ENCODE peak calls at places on chromosome 15, in nine cellular contexts. A, R, U, K, D, E, G, M and J are unnamed samples. For H3K36me3 and H3K27me3, the result is how much of the 10 kb centered on the place peaks cover.

GRCh38 chr15:52493968-52494367 is 34.7 kb downstream of the MYO5A start:
- DNase-seq in K (no peak), A (no peak), E (no peak), G (no peak), U (no peak), M (no peak), D (no peak), R (no peak), J (no peak)

GRCh38 chr15:99168601-99169580 is 64.0 kb downstream of the SYNM start:
- DNase-seq in A (no peak), K (no peak), R (no peak), E (no peak), U (no peak), M (no peak), D (no peak), G (no peak), J (no peak)

GRCh38 chr15:68531794-68532193 is 47.0 kb upstream of the CORO2B start:
- DNase-seq in A (no peak), G (no peak), E (no peak), U (no peak), R (no peak), D (no peak), M (no peak), K (no peak), J (no peak)

GRCh38 chr15:72423256-72423655 is 25.2 kb downstream of the TMEM202 start:
- DNase-seq in D (no peak), U (no peak), G (no peak), K (no peak), M (no peak), E (no peak), A (no peak), R (no peak), J (no peak)

GRCh38 chr15:95405447-95405846 is 925.1 kb upstream of the NR2F2 start:
- DNase-seq in D (no peak), R (no peak), A (no peak), K (no peak), G (no peak), U (no peak), E (no peak), M (no peak), J (no peak)

GRCh38 chr15:56794923-56795329 is 61.6 kb upstream of the ZNF280D start:
- DNase-seq in D (no peak), G (no peak), K (no peak), A (no peak), E (no peak), M (no peak), U (no peak), R (no peak), J (no peak)

GRCh38 chr15:28096720-28097431 is 2.2 kb downstream of the OCA2 start:
- DNase-seq in D (no peak), G (peak), K (no peak), R (no peak), M (no peak), E (no peak), U (peak), A (peak), J (peak)

GRCh38 chr15:76285241-76285825 is 25.9 kb downstream of the ETFA start:
- DNase-seq in A (no peak), G (no peak), E (no peak), R (no peak), K (no peak), D (no peak), U (no peak), M (peak), J (no peak)

GRCh38 chr15:45399381-45400212 is 21.3 kb upstream of the GATM start:
- DNase-seq in E (no peak), K (no peak), U (no peak), R (no peak), M (peak), A (no peak), D (peak), G (no peak), J (no peak)

GRCh38 chr15:98906712-98907083 is 100.9 kb downstream of the PGPEP1L start:
- DNase-seq in E (no peak), R (no peak), M (no peak), D (no peak), K (peak), A (no peak), U (no peak), G (peak), J (peak)

GRCh38 chr15:53472883-53473282 is 286.6 kb downstream of the WDR72 start:
- DNase-seq in D (no peak), M (no peak), E (no peak), G (peak), A (no peak), U (no peak), R (no peak), K (no peak), J (no peak)

GRCh38 chr15:80850941-80851451 is 71.8 kb downstream of the CEMIP start:
- DNase-seq in G (no peak), R (no peak), E (no peak), U (no peak), K (no peak), M (no peak), A (no peak), D (no peak), J (no peak)

GRCh38 chr15:55588070-55588817 is at the start of gene PYGO1:
- DNase-seq in K (peak), G (peak), E (no peak), D (peak), R (peak), M (peak), A (peak), U (no peak), J (peak)

GRCh38 chr15:36877796-36878744 is 222.3 kb downstream of the MEIS2 start:
- DNase-seq in M (no peak), D (no peak), U (no peak), K (no peak), R (no peak), A (no peak), E (no peak), G (no peak), J (no peak)

GRCh38 chr15:74202461-74203401 is at the start of gene STRA6:
- DNase-seq in U (no peak), M (peak), K (no peak), G (no peak), R (no peak), D (peak), E (no peak), A (no peak), J (no peak)

GRCh38 chr15:49644364-49644794 is 23.5 kb downstream of the DTWD1 start:
- DNase-seq in U (no peak), A (no peak), R (no peak), K (no peak), E (no peak), D (no peak), M (no peak), G (no peak), J (no peak)

GRCh38 chr15:40323953-40324937 is 753 bp downstream of the INAFM2 start:
- DNase-seq in G (peak), K (no peak), R (peak), M (peak), A (peak), D (no peak), U (no peak), E (no peak), J (no peak)

GRCh38 chr15:48537277-48538113 is 108.0 kb downstream of the FBN1 start:
- DNase-seq in E (no peak), M (no peak), U (no peak), G (no peak), A (no peak), R (no peak), D (no peak), K (no peak), J (no peak)

GRCh38 chr15:85639752-85640381 is 154.9 kb downstream of the KLHL25 start:
- DNase-seq in U (no peak), K (no peak), G (no peak), A (no peak), M (no peak), R (no peak), E (no peak), D (no peak), J (no peak)

GRCh38 chr15:43879386-43880355 is 52.9 kb downstream of the WDR76 start:
- DNase-seq in M (no peak), K (peak), D (no peak), U (no peak), E (no peak), R (no peak), A (no peak), G (no peak), J (no peak)

DNA sequence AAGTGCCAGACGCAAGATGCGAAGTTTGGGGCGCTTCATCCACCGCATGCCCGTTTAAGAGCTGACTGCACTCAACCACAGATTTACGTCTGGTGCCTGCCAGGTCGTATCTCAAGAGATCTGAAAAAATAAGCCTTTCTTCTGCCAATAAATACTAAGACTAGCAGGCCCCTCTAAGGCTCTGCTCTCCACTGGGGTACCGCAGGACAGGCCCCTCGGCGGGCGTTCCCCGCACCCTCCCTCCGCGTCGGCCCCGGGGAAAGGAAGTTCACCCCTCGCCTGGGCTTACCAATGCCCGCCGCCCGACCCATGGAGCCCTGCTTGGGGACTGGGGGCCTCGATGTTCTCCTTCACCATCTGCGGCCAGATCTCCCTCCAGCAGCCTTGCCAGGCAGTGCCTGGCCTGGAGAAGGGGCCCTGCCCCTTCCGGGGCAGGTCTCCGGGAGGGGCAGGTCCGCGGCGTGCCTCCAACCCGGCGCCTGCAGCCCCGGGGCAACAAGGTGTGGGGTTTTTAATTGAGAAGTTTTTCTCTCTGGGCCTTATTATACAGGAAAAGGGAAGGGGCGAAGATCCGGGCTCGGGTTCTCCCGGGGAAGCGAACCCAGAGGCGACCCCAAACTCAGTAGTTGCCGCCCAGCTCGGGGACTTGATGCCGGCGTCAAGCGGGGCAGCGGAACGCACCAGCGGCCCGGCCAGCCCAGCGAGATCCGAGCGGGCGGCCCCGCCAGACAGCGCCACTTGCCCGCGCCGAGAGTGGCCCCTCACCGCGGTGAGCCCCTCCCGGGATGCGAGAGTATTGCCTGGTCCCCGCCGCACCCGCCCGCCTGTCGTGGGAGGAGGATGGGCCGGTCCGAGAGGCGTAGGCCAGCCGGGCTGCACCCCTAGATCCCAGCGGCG is 742 bp downstream of the GOLGA8B start:
- DNase-seq in U (no peak), R (peak), D (peak), G (peak), M (peak), K (no peak), E (no peak), A (peak), J (peak)
- TF ChIP-seq CTCF in U (no peak), R (no peak), D (no peak), G (no peak), M (no peak), K (no peak), E (no peak), A (no peak), J (no peak)

DNA sequence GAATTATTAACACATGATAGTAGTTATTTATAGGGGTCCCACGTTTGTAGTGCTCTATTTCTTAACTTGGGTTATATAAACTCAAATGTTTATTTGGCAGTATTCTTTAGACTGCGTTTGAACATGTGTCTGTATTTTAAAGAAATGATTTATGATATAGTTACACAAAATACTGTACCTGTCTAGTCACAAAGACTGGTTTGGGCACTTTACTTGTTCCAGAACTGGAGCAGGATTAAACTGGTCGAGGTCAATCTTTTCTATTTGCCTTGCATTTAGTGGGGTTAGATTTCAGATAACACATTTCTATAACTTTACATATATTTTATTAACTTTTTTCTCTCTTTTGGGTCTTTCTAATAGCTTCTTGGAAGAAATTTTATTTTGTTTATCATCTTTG is 39.5 kb downstream of the HACD3 start:
- DNase-seq in G (no peak), E (no peak), M (no peak), D (no peak), U (no peak), K (no peak), A (no peak), R (no peak), J (no peak)
- H3K36me3 ChIP-seq in G (under half), E (under half), M (half or more), D (half or more), U (under half), K (half or more), A (under half), R (under half), J (under half)

GRCh38 chr15:61834076-61834697 is 226.1 kb downstream of the VPS13C start:
- DNase-seq in U (peak), E (no peak), A (peak), G (peak), R (peak), M (peak), D (peak), K (peak), J (peak)

GRCh38 chr15:61839541-61839940 is 220.7 kb downstream of the VPS13C start:
- DNase-seq in K (no peak), M (no peak), U (no peak), D (no peak), G (no peak), A (no peak), R (no peak), E (no peak), J (no peak)

GRCh38 chr15:61832223-61832622 is 228.0 kb downstream of the VPS13C start:
- DNase-seq in K (no peak), M (no peak), G (no peak), U (no peak), A (no peak), E (no peak), R (no peak), D (no peak), J (no peak)

GRCh38 chr15:61835029-61835428 is 225.2 kb downstream of the VPS13C start:
- DNase-seq in D (no peak), R (no peak), K (no peak), G (no peak), E (no peak), M (peak), A (no peak), U (no peak), J (no peak)

DNA sequence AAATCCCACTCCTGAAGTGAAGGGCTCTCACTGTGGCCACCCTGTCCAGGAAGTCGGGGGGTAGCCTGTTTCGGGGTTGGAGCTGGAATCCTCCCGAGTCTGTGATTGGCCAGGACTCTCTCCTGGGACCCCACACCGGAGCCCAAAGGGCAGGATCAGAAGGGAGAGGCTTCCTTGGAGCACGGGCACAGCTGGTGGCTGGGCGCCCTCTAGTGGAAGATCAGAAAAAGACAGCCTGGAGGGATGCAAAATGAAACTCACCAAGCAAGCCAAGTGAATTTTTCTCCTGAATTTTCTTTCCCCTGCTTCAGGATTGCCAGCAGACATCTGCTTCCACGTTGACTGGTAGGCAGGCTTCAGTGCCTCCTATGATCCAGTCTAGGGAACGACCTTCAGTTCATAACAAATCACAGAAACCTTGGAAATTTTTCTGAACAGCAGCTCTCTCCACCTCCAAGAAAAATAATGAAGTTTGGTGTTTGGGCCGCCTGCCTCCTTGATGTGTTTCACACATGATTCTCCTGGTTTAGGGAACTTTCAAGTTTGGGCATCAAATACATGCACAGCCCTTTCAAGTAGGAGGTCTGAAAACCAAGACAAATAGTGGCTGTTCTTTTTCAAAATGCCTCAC is 224.7 kb downstream of the VPS13C start:
- DNase-seq in R (peak), E (no peak), G (peak), U (peak), M (peak), D (peak), A (no peak), K (peak), J (peak)
- H3K27me3 ChIP-seq in R (under half), E (under half), G (under half), U (under half), M (under half), D (under half), A (under half), K (under half), J (under half)

GRCh38 chr15:90463381-90463780 is 66.3 kb upstream of the CRTC3 start:
- DNase-seq in E (no peak), R (no peak), G (no peak), D (no peak), M (no peak), U (no peak), A (no peak), K (no peak), J (no peak)
- TF ChIP-seq CTCF in E (no peak), R (no peak), G (no peak), D (no peak), M (peak), U (peak), A (no peak), K (peak), J (no peak)

DNA sequence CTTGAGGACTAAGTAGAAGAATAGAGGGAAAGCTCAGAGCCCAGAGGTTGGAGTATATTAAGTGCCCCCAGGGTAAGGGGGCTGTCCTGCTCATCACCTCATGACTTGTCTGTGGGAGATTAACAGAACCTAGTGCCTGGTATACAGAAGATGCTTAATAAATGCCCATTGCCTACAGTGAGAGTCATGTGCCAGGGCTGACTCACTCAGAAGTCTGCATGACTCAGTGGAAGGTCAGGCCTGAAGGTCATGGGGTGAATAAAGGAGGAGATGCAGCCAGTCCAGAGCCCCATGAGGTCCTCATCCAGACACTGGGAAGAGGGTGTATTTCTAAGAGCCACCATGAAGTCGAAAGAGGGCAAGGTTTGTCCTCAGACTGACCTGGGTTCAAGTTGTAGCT is 62.5 kb upstream of the TLE3 start:
- DNase-seq in K (no peak), M (no peak), G (no peak), D (no peak), E (no peak), U (no peak), R (no peak), A (no peak), J (no peak)
- H3K36me3 ChIP-seq in K (under half), M (under half), G (under half), D (under half), E (under half), U (under half), R (under half), A (under half), J (under half)

DNA sequence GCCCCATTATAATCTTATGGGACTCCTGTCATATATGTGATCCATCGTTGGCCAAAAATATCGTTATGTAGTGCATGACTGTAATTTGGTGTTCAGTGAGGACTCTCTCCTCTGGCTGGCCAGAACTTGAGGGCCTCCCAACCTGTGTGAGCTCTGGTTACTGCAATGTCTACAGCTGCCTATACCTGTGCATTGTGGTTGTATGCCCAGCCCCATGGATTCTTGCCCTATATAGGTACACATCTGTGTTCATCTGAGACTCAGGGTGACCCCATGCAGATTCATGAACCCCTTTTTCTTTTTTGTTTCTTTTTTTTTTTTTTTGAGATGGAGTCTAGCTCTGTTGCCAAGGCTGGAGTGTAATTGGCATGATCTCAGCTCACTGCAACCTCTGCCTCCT is 32.6 kb upstream of the KLF13 start:
- DNase-seq in A (no peak), U (no peak), R (peak), D (no peak), E (no peak), K (no peak), G (no peak), M (no peak), J (no peak)
- H3K27me3 ChIP-seq in A (under half), U (under half), R (under half), D (under half), E (under half), K (under half), G (under half), M (under half), J (under half)